ENCODE peak calls at places on chromosomes 5 and 9, in nine cellular contexts. One of them, this sample, is unnamed.

GRCh38 chr9:36486454-36486932 is 86.2 kb upstream of the MELK start:
- DNase-seq in DND-41: no peak
- DNase-seq in stromal cell of bone marrow: no peak
- DNase-seq in GM20000: no peak
- DNase-seq in effector memory CD4-positive, alpha-beta T cell: peak
- DNase-seq in fibroblast of gingiva: peak
- DNase-seq in H9: no peak
- DNase-seq in HTR-8/SVneo: peak
- DNase-seq in lower leg skin: no peak
- DNase-seq in this sample: peak

GRCh38 chr5:14870347-14871083 is 1.1 kb downstream of the ANKH start:
- DNase-seq in stromal cell of bone marrow: no peak
- DNase-seq in fibroblast of gingiva: no peak
- DNase-seq in lower leg skin: peak
- DNase-seq in GM20000: no peak
- DNase-seq in effector memory CD4-positive, alpha-beta T cell: peak
- DNase-seq in H9: no peak
- DNase-seq in DND-41: peak
- DNase-seq in HTR-8/SVneo: no peak
- DNase-seq in this sample: no peak

GRCh38 chr5:151058891-151059611 is 21.8 kb downstream of the TNIP1 start:
- DNase-seq in DND-41: no peak
- DNase-seq in H9: no peak
- DNase-seq in effector memory CD4-positive, alpha-beta T cell: no peak
- DNase-seq in HTR-8/SVneo: no peak
- DNase-seq in stromal cell of bone marrow: no peak
- DNase-seq in lower leg skin: no peak
- DNase-seq in GM20000: no peak
- DNase-seq in fibroblast of gingiva: no peak
- DNase-seq in this sample: no peak

GRCh38 chr5:91007780-91008402 is 375.2 kb downstream of the ARRDC3 start:
- DNase-seq in lower leg skin: no peak
- DNase-seq in stromal cell of bone marrow: no peak
- DNase-seq in fibroblast of gingiva: no peak
- DNase-seq in HTR-8/SVneo: no peak
- DNase-seq in effector memory CD4-positive, alpha-beta T cell: no peak
- DNase-seq in GM20000: no peak
- DNase-seq in H9: no peak
- DNase-seq in DND-41: no peak
- DNase-seq in this sample: no peak

GRCh38 chr5:172757394-172758010 is 13.5 kb downstream of the DUSP1 start:
- DNase-seq in GM20000: no peak
- DNase-seq in effector memory CD4-positive, alpha-beta T cell: no peak
- DNase-seq in fibroblast of gingiva: no peak
- DNase-seq in H9: no peak
- DNase-seq in HTR-8/SVneo: no peak
- DNase-seq in lower leg skin: peak
- DNase-seq in stromal cell of bone marrow: no peak
- DNase-seq in DND-41: no peak
- DNase-seq in this sample: no peak

GRCh38 chr9:16526380-16526779 is 344.1 kb downstream of the BNC2 start:
- DNase-seq in effector memory CD4-positive, alpha-beta T cell: no peak
- DNase-seq in fibroblast of gingiva: no peak
- DNase-seq in H9: no peak
- DNase-seq in DND-41: no peak
- DNase-seq in lower leg skin: no peak
- DNase-seq in HTR-8/SVneo: no peak
- DNase-seq in stromal cell of bone marrow: peak
- DNase-seq in GM20000: no peak
- DNase-seq in this sample: no peak

GRCh38 chr5:158039911-158040347 is 181.0 kb upstream of the CLINT1 start:
- DNase-seq in H9: no peak
- DNase-seq in HTR-8/SVneo: no peak
- DNase-seq in lower leg skin: no peak
- DNase-seq in fibroblast of gingiva: no peak
- DNase-seq in effector memory CD4-positive, alpha-beta T cell: no peak
- DNase-seq in stromal cell of bone marrow: no peak
- DNase-seq in GM20000: peak
- DNase-seq in DND-41: peak
- DNase-seq in this sample: no peak

GRCh38 chr5:125409496-125410351 is 663.3 kb upstream of the ZNF608 start:
- DNase-seq in effector memory CD4-positive, alpha-beta T cell: no peak
- DNase-seq in stromal cell of bone marrow: no peak
- DNase-seq in GM20000: no peak
- DNase-seq in DND-41: no peak
- DNase-seq in H9: no peak
- DNase-seq in HTR-8/SVneo: no peak
- DNase-seq in fibroblast of gingiva: peak
- DNase-seq in lower leg skin: no peak
- DNase-seq in this sample: no peak

GRCh38 chr9:2087500-2088313 is 72.6 kb downstream of the SMARCA2 start:
- DNase-seq in stromal cell of bone marrow: peak
- DNase-seq in effector memory CD4-positive, alpha-beta T cell: no peak
- DNase-seq in GM20000: peak
- DNase-seq in fibroblast of gingiva: peak
- DNase-seq in HTR-8/SVneo: peak
- DNase-seq in DND-41: peak
- DNase-seq in H9: no peak
- DNase-seq in lower leg skin: no peak
- DNase-seq in this sample: no peak

GRCh38 chr5:133053463-133053862 is 1.6 kb downstream of the HSPA4 start:
- DNase-seq in GM20000: no peak
- DNase-seq in H9: no peak
- DNase-seq in DND-41: no peak
- DNase-seq in lower leg skin: no peak
- DNase-seq in fibroblast of gingiva: no peak
- DNase-seq in stromal cell of bone marrow: no peak
- DNase-seq in effector memory CD4-positive, alpha-beta T cell: no peak
- DNase-seq in HTR-8/SVneo: no peak
- DNase-seq in this sample: no peak

GRCh38 chr9:69931340-69931739 is 110.7 kb downstream of the CFAP95 start:
- DNase-seq in stromal cell of bone marrow: no peak
- DNase-seq in GM20000: no peak
- DNase-seq in HTR-8/SVneo: no peak
- DNase-seq in H9: peak
- DNase-seq in lower leg skin: no peak
- DNase-seq in effector memory CD4-positive, alpha-beta T cell: no peak
- DNase-seq in DND-41: no peak
- DNase-seq in fibroblast of gingiva: no peak
- DNase-seq in this sample: no peak

GRCh38 chr5:102649731-102650130 is 105.4 kb upstream of the PAM start:
- DNase-seq in DND-41: no peak
- DNase-seq in stromal cell of bone marrow: no peak
- DNase-seq in GM20000: no peak
- DNase-seq in effector memory CD4-positive, alpha-beta T cell: no peak
- DNase-seq in H9: no peak
- DNase-seq in fibroblast of gingiva: no peak
- DNase-seq in lower leg skin: no peak
- DNase-seq in HTR-8/SVneo: no peak
- DNase-seq in this sample: no peak

GRCh38 chr5:10619649-10620048 is 55.8 kb downstream of the ANKRD33B start:
- DNase-seq in HTR-8/SVneo: no peak
- DNase-seq in lower leg skin: peak
- DNase-seq in fibroblast of gingiva: no peak
- DNase-seq in GM20000: no peak
- DNase-seq in effector memory CD4-positive, alpha-beta T cell: no peak
- DNase-seq in stromal cell of bone marrow: no peak
- DNase-seq in DND-41: no peak
- DNase-seq in H9: no peak
- DNase-seq in this sample: no peak

GRCh38 chr5:16889972-16890519 is 46.0 kb downstream of the MYO10 start:
- DNase-seq in DND-41: no peak
- DNase-seq in stromal cell of bone marrow: no peak
- DNase-seq in GM20000: no peak
- DNase-seq in effector memory CD4-positive, alpha-beta T cell: no peak
- DNase-seq in HTR-8/SVneo: no peak
- DNase-seq in H9: no peak
- DNase-seq in fibroblast of gingiva: peak
- DNase-seq in lower leg skin: no peak
- DNase-seq in this sample: no peak